ENCODE peak calls at places on chromosomes 16 and 17, in five cellular contexts. W is activated B cell treated with CpG ODN at 0.5 μM for 24 hours, V is testis, Q is cardiac muscle cell, E is activated gamma-delta T cell treated with Interleukin-2 at 50 U/mL for 16 hours. A is an unnamed sample.

GRCh38 chr17:3805581-3805980 is 4.6 kb upstream of the ITGAE start:
- DNase-seq in W (no peak), V (no peak), Q (no peak), E (no peak), A (no peak)

GRCh38 chr16:2212362-2213324 is 2.0 kb upstream of the BRICD5 start:
- DNase-seq in W (no peak), V (peak), Q (no peak), E (no peak), A (no peak)

GRCh38 chr17:80696456-80696855 is 151.8 kb downstream of the RPTOR start:
- DNase-seq in W (no peak), V (no peak), Q (no peak), E (no peak), A (no peak)

GRCh38 chr17:41691031-41691777 is 2.5 kb downstream of the EIF1 start:
- DNase-seq in W (no peak), V (no peak), Q (no peak), E (no peak), A (no peak)

GRCh38 chr17:68824707-68825106 is 130.5 kb downstream of the ABCA8 start:
- DNase-seq in W (no peak), V (no peak), Q (no peak), E (no peak), A (no peak)

GRCh38 chr16:400061-400540 is 1.6 kb upstream of the DECR2 start:
- DNase-seq in W (no peak), V (no peak), Q (no peak), E (no peak), A (no peak)

GRCh38 chr17:46772013-46772878 is 46.2 kb downstream of the WNT3 start:
- DNase-seq in W (peak), V (no peak), Q (peak), E (no peak), A (no peak)

GRCh38 chr16:68972720-68973119 is 129.4 kb downstream of the TANGO6 start:
- DNase-seq in W (no peak), V (peak), Q (peak), E (no peak), A (no peak)

GRCh38 chr17:8803531-8804416 is 4.6 kb upstream of the MFSD6L start:
- DNase-seq in W (no peak), V (no peak), Q (peak), E (no peak), A (no peak)

GRCh38 chr17:812638-813204 is 30.6 kb downstream of the MRM3 start:
- DNase-seq in W (no peak), V (no peak), Q (no peak), E (no peak), A (no peak)

GRCh38 chr17:31722251-31723056 is 136.6 kb downstream of the COPRS start:
- DNase-seq in W (no peak), V (no peak), Q (no peak), E (no peak), A (no peak)

GRCh38 chr17:42016411-42016831 is 818 bp downstream of the DNAJC7 start:
- DNase-seq in W (no peak), V (peak), Q (no peak), E (no peak), A (no peak)

GRCh38 chr16:8402981-8403853 is 187.1 kb downstream of the TMEM114 start:
- DNase-seq in W (no peak), V (no peak), Q (peak), E (no peak), A (no peak)

GRCh38 chr16:81703177-81704155 is 75.6 kb upstream of the PLCG2 start:
- DNase-seq in W (no peak), V (peak), Q (no peak), E (no peak), A (peak)

GRCh38 chr17:6910987-6911603 is 79.6 kb upstream of the TEKT1 start:
- DNase-seq in W (no peak), V (no peak), Q (peak), E (no peak), A (peak)

GRCh38 chr16:2190002-2190658 is 6.3 kb downstream of the CASKIN1 start:
- DNase-seq in W (no peak), V (no peak), Q (no peak), E (no peak), A (no peak)

GRCh38 chr16:87317766-87318121 is 552 bp upstream of the C16orf95 start:
- DNase-seq in W (no peak), V (peak), Q (peak), E (peak), A (peak)